ENCODE peak calls at places on chromosome 22, in ten cellular contexts. J, H, U, P, B, V, C, A, O and Y are unnamed samples. For H3K4me1 and H3K36me3, the result is how much of the 10 kb centered on the place peaks cover.

GRCh38 chr22:19524170-19525115 is at the start of gene CLDN5:
- DNase-seq in J (peak), H (peak), U (no peak), P (no peak), B (no peak), V (peak), C (no peak), A (no peak), O (peak), Y (no peak)

GRCh38 chr22:27997538-27997937 is 78.5 kb upstream of the PITPNB start:
- DNase-seq in J (peak), H (no peak), U (no peak), P (no peak), B (no peak), V (peak), C (peak), A (no peak), O (no peak), Y (no peak)

GRCh38 chr22:48780597-48781277 is 1046.9 kb downstream of the BRD1 start:
- DNase-seq in J (no peak), H (no peak), U (no peak), P (no peak), B (no peak), V (no peak), C (no peak), A (no peak), O (no peak), Y (no peak)

GRCh38 chr22:19292262-19293230 is 1.0 kb upstream of the CLTCL1 start:
- DNase-seq in J (peak), H (peak), U (no peak), P (no peak), B (peak), V (no peak), C (no peak), A (no peak), O (peak), Y (peak)

GRCh38 chr22:42920101-42920820 is 63.2 kb upstream of the ARFGAP3 start:
- DNase-seq in J (peak), H (no peak), U (no peak), P (no peak), B (peak), V (no peak), C (no peak), A (no peak), O (no peak), Y (no peak)

GRCh38 chr22:24553597-24554315 is 1.2 kb downstream of the GUCD1 start:
- DNase-seq in J (peak), H (no peak), U (peak), P (no peak), B (peak), V (peak), C (no peak), A (no peak), O (peak), Y (no peak)

GRCh38 chr22:43151251-43152000 is at the start of gene TSPO:
- DNase-seq in J (peak), H (peak), U (peak), P (no peak), B (peak), V (peak), C (peak), A (peak), O (peak), Y (peak)

GRCh38 chr22:19035474-19036228 is 86.6 kb downstream of the DGCR2 start:
- DNase-seq in J (no peak), H (peak), U (no peak), P (peak), B (peak), V (no peak), C (no peak), A (peak), O (peak), Y (no peak)

GRCh38 chr22:22351366-22351765 is 106.8 kb downstream of the VPREB1 start:
- DNase-seq in J (no peak), H (no peak), U (no peak), P (no peak), B (no peak), V (no peak), C (no peak), A (no peak), O (no peak), Y (no peak)

GRCh38 chr22:19201130-19201857 is 22.8 kb upstream of the SLC25A1 start:
- DNase-seq in J (no peak), H (no peak), U (no peak), P (no peak), B (no peak), V (no peak), C (no peak), A (no peak), O (no peak), Y (no peak)

GRCh38 chr22:41576877-41577276 is 12.8 kb downstream of the PMM1 start:
- DNase-seq in J (no peak), H (peak), U (peak), P (peak), B (peak), V (peak), C (peak), A (peak), O (peak), Y (peak)

GRCh38 chr22:24117942-24118341 is 63.3 kb upstream of the SUSD2 start:
- DNase-seq in J (no peak), H (no peak), U (no peak), P (no peak), B (no peak), V (peak), C (peak), A (peak), O (no peak), Y (no peak)

GRCh38 chr22:24230911-24231656 is 13.8 kb downstream of the GGT5 start:
- DNase-seq in J (peak), H (peak), U (peak), P (no peak), B (peak), V (peak), C (no peak), A (peak), O (peak), Y (peak)

GRCh38 chr22:47954107-47954506 is 1191.7 kb downstream of the TBC1D22A start:
- DNase-seq in J (no peak), H (no peak), U (no peak), P (no peak), B (no peak), V (no peak), C (no peak), A (no peak), O (no peak), Y (no peak)

GRCh38 chr22:42560381-42560780 is 6.6 kb downstream of the SERHL2 start:
- DNase-seq in J (no peak), H (no peak), U (no peak), P (no peak), B (no peak), V (no peak), C (no peak), A (no peak), O (no peak), Y (no peak)

GRCh38 chr22:27217154-27217553 is 559.8 kb downstream of the MIAT start:
- DNase-seq in J (no peak), H (no peak), U (no peak), P (no peak), B (no peak), V (no peak), C (peak), A (no peak), O (no peak), Y (no peak)

GRCh38 chr22:19811211-19811621 is 43.5 kb downstream of the GNB1L start:
- DNase-seq in J (peak), H (no peak), U (no peak), P (no peak), B (no peak), V (no peak), C (no peak), A (no peak), O (peak), Y (no peak)

GRCh38 chr22:30969532-30970355 is 679 bp downstream of the TUG1 start:
- DNase-seq in J (no peak), H (peak), U (peak), P (no peak), B (peak), V (no peak), C (peak), A (peak), O (peak), Y (no peak)

GRCh38 chr22:27718186-27719032 is 83.1 kb downstream of the MN1 start:
- DNase-seq in J (peak), H (peak), U (peak), P (no peak), B (peak), V (peak), C (peak), A (no peak), O (peak), Y (peak)

GRCh38 chr22:41975299-41976069 is 6.2 kb downstream of the SEPTIN3 start:
- DNase-seq in J (no peak), H (no peak), U (no peak), P (no peak), B (no peak), V (no peak), C (no peak), A (no peak), O (no peak), Y (no peak)

GRCh38 chr22:20245577-20246367 is 22.3 kb downstream of the RTN4R start:
- DNase-seq in J (no peak), H (no peak), U (no peak), P (no peak), B (no peak), V (no peak), C (no peak), A (no peak), O (no peak), Y (no peak)

GRCh38 chr22:19138217-19139000 is 6.0 kb downstream of the ESS2 start:
- DNase-seq in J (peak), H (no peak), U (no peak), P (no peak), B (no peak), V (no peak), C (no peak), A (no peak), O (no peak), Y (no peak)

GRCh38 chr22:27501191-27501936 is 300.2 kb downstream of the MN1 start:
- DNase-seq in J (no peak), H (no peak), U (no peak), P (no peak), B (no peak), V (no peak), C (no peak), A (no peak), O (no peak), Y (peak)

GRCh38 chr22:22342697-22343602 is 98.4 kb downstream of the VPREB1 start:
- DNase-seq in J (peak), H (peak), U (peak), P (peak), B (peak), V (no peak), C (peak), A (peak), O (peak), Y (peak)

GRCh38 chr22:22200569-22201184 is 43.9 kb upstream of the VPREB1 start:
- DNase-seq in J (no peak), H (no peak), U (no peak), P (no peak), B (no peak), V (no peak), C (no peak), A (no peak), O (no peak), Y (no peak)

GRCh38 chr22:20600137-20600673 is 92.8 kb downstream of the MED15 start:
- DNase-seq in J (no peak), H (peak), U (no peak), P (no peak), B (no peak), V (no peak), C (no peak), A (no peak), O (no peak), Y (no peak)

GRCh38 chr22:21726650-21727049 is 8.9 kb downstream of the YPEL1 start:
- DNase-seq in J (no peak), H (peak), U (peak), P (peak), B (no peak), V (no peak), C (peak), A (peak), O (no peak), Y (peak)

GRCh38 chr22:19722175-19722914 is 994 bp upstream of the GP1BB start:
- DNase-seq in J (no peak), H (peak), U (no peak), P (no peak), B (no peak), V (peak), C (no peak), A (no peak), O (no peak), Y (no peak)

GRCh38 chr22:38953577-38954413 is 3.6 kb upstream of the APOBEC3A start:
- DNase-seq in J (peak), H (no peak), U (peak), P (no peak), B (peak), V (no peak), C (no peak), A (no peak), O (peak), Y (no peak)

GRCh38 chr22:39429916-39430575 is 26.8 kb upstream of the MGAT3 start:
- DNase-seq in J (peak), H (no peak), U (no peak), P (no peak), B (no peak), V (no peak), C (no peak), A (no peak), O (no peak), Y (no peak)

GRCh38 chr22:20421507-20421874 is 16.1 kb downstream of the SCARF2 start:
- DNase-seq in J (no peak), H (no peak), U (no peak), P (no peak), B (no peak), V (no peak), C (no peak), A (no peak), O (no peak), Y (no peak)

GRCh38 chr22:20258584-20259335 is 9.4 kb downstream of the RTN4R start:
- DNase-seq in J (no peak), H (peak), U (no peak), P (no peak), B (no peak), V (no peak), C (no peak), A (peak), O (no peak), Y (no peak)

GRCh38 chr22:36912694-36913430 is 566 bp upstream of the CSF2RB start:
- DNase-seq in J (no peak), H (no peak), U (no peak), P (no peak), B (no peak), V (no peak), C (no peak), A (no peak), O (no peak), Y (no peak)

GRCh38 chr22:36911887-36912661 is 1.4 kb upstream of the CSF2RB start:
- DNase-seq in J (no peak), H (no peak), U (no peak), P (no peak), B (no peak), V (no peak), C (no peak), A (no peak), O (no peak), Y (no peak)

GRCh38 chr22:36914383-36914752 is 940 bp downstream of the CSF2RB start:
- DNase-seq in J (no peak), H (no peak), U (no peak), P (no peak), B (no peak), V (no peak), C (no peak), A (no peak), O (no peak), Y (no peak)

GRCh38 chr22:36916034-36916433 is 2.6 kb downstream of the CSF2RB start:
- DNase-seq in J (no peak), H (no peak), U (no peak), P (no peak), B (no peak), V (no peak), C (no peak), A (no peak), O (no peak), Y (no peak)

DNA sequence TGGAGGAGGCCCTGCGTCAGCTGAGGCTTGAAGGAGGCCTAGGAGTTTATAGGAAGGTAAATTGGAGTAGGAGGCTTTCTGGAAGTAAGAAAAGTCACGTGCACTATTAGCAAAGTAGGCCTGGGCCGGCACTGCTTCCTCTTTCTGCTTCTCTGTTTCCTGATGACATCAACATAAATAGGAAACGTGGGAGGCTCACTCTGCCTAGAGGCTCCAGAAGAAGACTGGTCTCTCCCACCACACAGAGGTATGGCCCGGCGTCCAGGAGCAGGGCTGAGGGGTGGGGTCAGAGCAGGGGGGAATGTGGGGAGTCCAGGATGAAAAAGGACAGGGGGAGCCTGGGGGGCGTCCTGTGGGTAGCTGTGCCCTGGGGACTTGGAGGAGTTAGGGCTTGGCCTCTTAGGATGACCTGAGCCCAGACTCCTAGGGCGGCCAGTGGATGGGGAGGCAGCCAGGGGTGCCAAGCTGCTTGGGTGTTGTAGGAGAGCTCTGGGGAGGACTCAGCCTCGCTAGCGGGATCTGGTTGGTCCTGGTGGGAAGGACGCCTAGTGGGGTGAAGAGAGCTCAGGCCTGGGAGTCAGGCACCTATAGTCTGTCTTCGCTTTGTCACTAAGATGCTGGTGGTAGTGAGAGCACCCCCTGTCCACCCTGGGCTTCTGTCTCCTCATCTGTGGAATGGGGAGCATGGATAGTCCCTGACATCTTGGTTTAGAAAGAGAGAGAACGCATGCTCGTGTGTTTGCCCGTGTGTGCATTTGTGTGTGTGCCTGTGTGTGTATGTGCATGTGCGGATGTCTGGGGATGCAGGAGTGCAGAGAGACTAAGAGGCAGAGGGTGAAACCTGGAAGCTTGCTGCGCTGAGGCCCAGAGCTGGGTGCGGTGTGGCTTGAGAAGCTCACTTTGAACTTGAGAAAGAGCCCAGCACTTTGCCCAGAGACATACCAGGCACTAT is at the start of gene CSF2RB:
- DNase-seq in J (peak), H (no peak), U (no peak), P (no peak), B (no peak), V (peak), C (no peak), A (no peak), O (peak), Y (peak)
- H3K4me3 ChIP-seq in J (peak), H (no peak), U (no peak), P (no peak), B (no peak), V (no peak), C (no peak), A (no peak), O (peak), Y (no peak)

GRCh38 chr22:46065733-46066454 is 84.4 kb upstream of the PPARA start:
- DNase-seq in J (no peak), H (no peak), U (no peak), P (no peak), B (no peak), V (no peak), C (no peak), A (no peak), O (no peak), Y (no peak)

GRCh38 chr22:46063861-46064235 is 86.5 kb upstream of the PPARA start:
- DNase-seq in J (peak), H (no peak), U (no peak), P (no peak), B (peak), V (no peak), C (no peak), A (no peak), O (peak), Y (peak)

GRCh38 chr22:46064966-46065666 is 85.2 kb upstream of the PPARA start:
- DNase-seq in J (no peak), H (no peak), U (no peak), P (no peak), B (peak), V (no peak), C (no peak), A (no peak), O (peak), Y (peak)

GRCh38 chr22:46062971-46063631 is 86.1 kb upstream of the WNT7B start:
- DNase-seq in J (peak), H (no peak), U (no peak), P (no peak), B (peak), V (no peak), C (no peak), A (no peak), O (peak), Y (no peak)

GRCh38 chr22:46064236-46064965 is 85.9 kb upstream of the PPARA start:
- DNase-seq in J (peak), H (no peak), U (no peak), P (no peak), B (peak), V (peak), C (peak), A (no peak), O (peak), Y (peak)
- H3K4me1 ChIP-seq in J (half or more), H (under half), U (under half), P (under half), B (under half), V (half or more), C (under half), A (under half), O (under half), Y (half or more)

DNA sequence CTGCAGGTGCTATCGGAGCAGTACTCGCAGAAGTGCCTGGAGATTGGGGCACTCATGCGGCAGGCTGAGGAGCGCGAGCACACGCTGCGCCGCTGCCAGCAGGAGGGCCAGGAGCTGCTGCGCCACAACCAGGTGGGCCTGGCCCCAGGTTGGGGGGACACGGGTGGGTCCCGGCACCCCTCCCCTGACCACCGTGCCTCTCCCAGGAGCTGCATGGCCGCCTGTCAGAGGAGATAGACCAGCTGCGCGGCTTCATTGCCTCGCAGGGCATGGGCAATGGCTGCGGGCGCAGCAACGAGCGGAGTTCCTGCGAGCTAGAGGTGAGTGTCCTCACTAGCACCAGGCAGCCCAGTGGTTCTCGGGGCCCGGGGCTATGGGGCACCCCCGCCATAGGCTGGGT is 38.7 kb upstream of the GCAT start:
- DNase-seq in J (no peak), H (no peak), U (no peak), P (no peak), B (no peak), V (no peak), C (no peak), A (no peak), O (no peak), Y (no peak)
- H3K36me3 ChIP-seq in J (under half), H (under half), U (under half), P (under half), B (under half), V (half or more), C (under half), A (half or more), O (under half), Y (under half)

DNA sequence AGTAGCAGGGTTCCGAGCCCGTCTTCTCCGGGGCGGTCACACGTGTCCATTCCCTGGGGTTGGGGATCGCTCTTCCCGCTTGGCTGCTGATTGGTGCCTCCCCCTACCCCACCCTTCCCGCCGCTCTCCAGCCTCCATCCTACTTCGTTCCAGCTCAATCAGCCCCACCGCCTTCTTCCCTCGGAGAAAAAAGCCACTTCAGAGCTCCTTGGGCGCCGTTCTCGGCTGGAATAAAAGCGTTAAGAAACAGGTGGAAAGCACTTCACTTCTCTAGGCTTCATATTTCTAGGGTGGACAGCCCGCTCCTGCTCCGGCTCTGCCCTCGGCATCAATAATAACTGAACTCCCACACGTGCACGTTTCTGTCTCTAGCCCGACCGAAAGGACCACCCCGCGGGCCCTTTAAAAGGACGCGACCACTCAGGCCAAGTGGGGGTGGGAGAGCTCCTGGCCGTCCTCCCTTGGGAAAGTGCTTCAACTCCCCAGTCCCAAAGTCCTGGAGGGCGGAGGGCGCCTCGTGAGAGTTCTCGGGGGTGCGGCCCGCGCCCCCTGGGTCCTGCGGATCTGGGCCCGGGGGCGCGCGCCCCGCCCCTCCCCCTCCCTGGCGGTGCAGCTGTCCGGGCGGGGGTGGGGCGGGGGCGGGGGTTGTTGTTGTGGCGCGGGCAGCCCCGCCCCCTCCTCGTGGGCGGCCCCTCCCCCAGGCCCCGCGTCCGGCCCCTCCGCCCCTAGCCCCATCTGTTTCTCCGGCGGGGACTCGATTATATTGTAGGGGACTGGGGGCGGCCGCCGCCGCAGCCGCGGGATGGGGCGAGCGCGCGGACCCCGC is at the start of gene CECR2:
- DNase-seq in J (peak), H (peak), U (no peak), P (no peak), B (peak), V (peak), C (peak), A (peak), O (peak), Y (peak)
- H3K4me3 ChIP-seq in J (peak), H (peak), U (peak), P (peak), B (no peak), V (peak), C (peak), A (peak), O (peak), Y (peak)

GRCh38 chr22:32843300-32843699 is 41.8 kb downstream of the TIMP3 start:
- DNase-seq in J (no peak), H (no peak), U (no peak), P (no peak), B (no peak), V (no peak), C (no peak), A (no peak), O (no peak), Y (no peak)
- H3K4me1 ChIP-seq in J (under half), H (under half), U (under half), P (under half), B (under half), V (half or more), C (under half), A (under half), O (under half), Y (under half)